ENCODE peak calls at places on chromosomes 3 and 15, in nine cellular contexts. One of them, this sample, is unnamed.

GRCh38 chr3:21392521-21392920 is 358.5 kb downstream of the ZNF385D start:
- DNase-seq in tibial artery: no peak
- DNase-seq in GM06990: no peak
- DNase-seq in fibroblast of villous mesenchyme: no peak
- DNase-seq in heart right ventricle: no peak
- DNase-seq in WERI-Rb-1: no peak
- DNase-seq in dorsolateral prefrontal cortex: no peak
- DNase-seq in fibroblast of lung: peak; percentile 64
- DNase-seq in coronary artery: no peak
- DNase-seq in this sample: no peak

GRCh38 chr15:32688151-32688639 is 29.6 kb upstream of the GREM1 start:
- DNase-seq in dorsolateral prefrontal cortex: no peak
- DNase-seq in fibroblast of lung: peak; percentile 68
- DNase-seq in fibroblast of villous mesenchyme: peak; percentile 35
- DNase-seq in GM06990: no peak
- DNase-seq in heart right ventricle: no peak
- DNase-seq in coronary artery: no peak
- DNase-seq in tibial artery: no peak
- DNase-seq in WERI-Rb-1: no peak
- DNase-seq in this sample: no peak

GRCh38 chr3:120209425-120209824 is 75.6 kb downstream of the GPR156 start:
- DNase-seq in heart right ventricle: no peak
- DNase-seq in GM06990: no peak
- DNase-seq in dorsolateral prefrontal cortex: no peak
- DNase-seq in fibroblast of lung: no peak
- DNase-seq in tibial artery: no peak
- DNase-seq in WERI-Rb-1: no peak
- DNase-seq in fibroblast of villous mesenchyme: no peak
- DNase-seq in coronary artery: no peak
- DNase-seq in this sample: no peak

GRCh38 chr3:12380408-12380795 is 91.5 kb downstream of the PPARG start:
- DNase-seq in fibroblast of villous mesenchyme: peak; percentile 44
- DNase-seq in WERI-Rb-1: no peak
- DNase-seq in dorsolateral prefrontal cortex: no peak
- DNase-seq in heart right ventricle: no peak
- DNase-seq in fibroblast of lung: peak; percentile 61
- DNase-seq in tibial artery: no peak
- DNase-seq in GM06990: no peak
- DNase-seq in coronary artery: no peak
- DNase-seq in this sample: no peak

GRCh38 chr3:7305561-7305960 is 444.6 kb downstream of the GRM7 start:
- DNase-seq in tibial artery: no peak
- DNase-seq in heart right ventricle: no peak
- DNase-seq in coronary artery: no peak
- DNase-seq in dorsolateral prefrontal cortex: no peak
- DNase-seq in fibroblast of villous mesenchyme: no peak
- DNase-seq in GM06990: no peak
- DNase-seq in fibroblast of lung: no peak
- DNase-seq in WERI-Rb-1: no peak
- DNase-seq in this sample: no peak

GRCh38 chr15:88800026-88800425 is 3.2 kb upstream of the ACAN start:
- DNase-seq in WERI-Rb-1: no peak
- DNase-seq in tibial artery: no peak
- DNase-seq in GM06990: no peak
- DNase-seq in fibroblast of lung: peak; percentile 22
- DNase-seq in coronary artery: no peak
- DNase-seq in heart right ventricle: no peak
- DNase-seq in fibroblast of villous mesenchyme: no peak
- DNase-seq in dorsolateral prefrontal cortex: no peak
- DNase-seq in this sample: no peak

GRCh38 chr3:45343947-45344346 is 44.4 kb upstream of the LARS2 start:
- DNase-seq in dorsolateral prefrontal cortex: no peak
- DNase-seq in GM06990: no peak
- DNase-seq in WERI-Rb-1: no peak
- DNase-seq in fibroblast of villous mesenchyme: peak; percentile 36
- DNase-seq in coronary artery: no peak
- DNase-seq in fibroblast of lung: no peak
- DNase-seq in heart right ventricle: no peak
- DNase-seq in tibial artery: no peak
- DNase-seq in this sample: peak; percentile 62

GRCh38 chr3:99751649-99752048 is 66.0 kb upstream of the CMSS1 start:
- DNase-seq in dorsolateral prefrontal cortex: no peak
- DNase-seq in tibial artery: no peak
- DNase-seq in fibroblast of villous mesenchyme: peak; percentile 51
- DNase-seq in WERI-Rb-1: no peak
- DNase-seq in coronary artery: no peak
- DNase-seq in heart right ventricle: no peak
- DNase-seq in GM06990: no peak
- DNase-seq in fibroblast of lung: peak; percentile 92
- DNase-seq in this sample: no peak

GRCh38 chr15:28998511-28998910 is 112.7 kb downstream of the APBA2 start:
- DNase-seq in coronary artery: no peak
- DNase-seq in heart right ventricle: no peak
- DNase-seq in tibial artery: no peak
- DNase-seq in fibroblast of villous mesenchyme: no peak
- DNase-seq in WERI-Rb-1: no peak
- DNase-seq in fibroblast of lung: no peak
- DNase-seq in GM06990: no peak
- DNase-seq in dorsolateral prefrontal cortex: no peak
- DNase-seq in this sample: no peak

GRCh38 chr3:67517781-67518180 is 136.6 kb downstream of the SUCLG2 start:
- DNase-seq in GM06990: no peak
- DNase-seq in WERI-Rb-1: no peak
- DNase-seq in fibroblast of lung: no peak
- DNase-seq in fibroblast of villous mesenchyme: no peak
- DNase-seq in heart right ventricle: no peak
- DNase-seq in coronary artery: no peak
- DNase-seq in tibial artery: no peak
- DNase-seq in dorsolateral prefrontal cortex: no peak
- DNase-seq in this sample: no peak

GRCh38 chr3:140334530-140334929 is 343.3 kb upstream of the TRIM42 start:
- DNase-seq in coronary artery: no peak
- DNase-seq in tibial artery: no peak
- DNase-seq in dorsolateral prefrontal cortex: no peak
- DNase-seq in fibroblast of villous mesenchyme: no peak
- DNase-seq in heart right ventricle: no peak
- DNase-seq in fibroblast of lung: no peak
- DNase-seq in GM06990: no peak
- DNase-seq in WERI-Rb-1: no peak
- DNase-seq in this sample: no peak

DNA sequence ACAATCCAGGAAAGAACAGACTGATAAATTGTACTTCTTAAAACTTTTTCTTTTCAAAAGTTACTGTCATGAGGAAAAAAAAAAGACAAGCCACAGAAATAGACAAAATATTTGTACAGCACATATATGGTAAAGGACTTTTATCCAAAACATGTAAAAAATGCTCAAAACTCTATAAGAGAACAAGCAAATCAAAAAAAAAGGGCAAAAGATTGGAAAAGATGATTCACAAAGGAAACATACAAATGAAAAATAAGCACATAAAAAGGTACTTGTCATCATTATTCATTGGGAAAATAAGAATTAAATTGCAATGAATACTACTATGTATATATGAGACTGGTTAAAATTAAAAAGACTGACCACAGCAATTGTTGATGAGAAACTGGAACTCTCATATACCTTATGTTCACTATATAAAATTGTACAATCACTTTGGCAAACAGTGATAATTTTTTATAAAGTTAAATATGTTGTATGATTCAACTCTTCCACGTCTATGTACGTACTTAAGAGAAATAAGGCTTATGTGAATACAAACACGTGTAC is 39.7 kb downstream of the DIPK2A start:
- DNase-seq in coronary artery: no peak
- DNase-seq in dorsolateral prefrontal cortex: no peak
- DNase-seq in tibial artery: no peak
- DNase-seq in WERI-Rb-1: no peak
- DNase-seq in heart right ventricle: no peak
- DNase-seq in GM06990: no peak
- DNase-seq in fibroblast of lung: peak; percentile 40
- DNase-seq in fibroblast of villous mesenchyme: no peak
- DNase-seq in this sample: no peak
- H3K4me3 ChIP-seq in coronary artery: no peak overlapping the region
- H3K4me3 ChIP-seq in dorsolateral prefrontal cortex: no peak overlapping the region
- H3K4me3 ChIP-seq in tibial artery: no peak overlapping the region
- H3K4me3 ChIP-seq in WERI-Rb-1: no peak overlapping the region
- H3K4me3 ChIP-seq in heart right ventricle: no peak overlapping the region
- H3K4me3 ChIP-seq in GM06990: no peak overlapping the region
- H3K4me3 ChIP-seq in fibroblast of lung: no peak overlapping the region
- H3K4me3 ChIP-seq in fibroblast of villous mesenchyme: no peak overlapping the region
- H3K4me3 ChIP-seq in this sample: no peak overlapping the region

GRCh38 chr15:72781621-72782020 is 1.9 kb downstream of the ADPGK start:
- DNase-seq in heart right ventricle: no peak
- DNase-seq in coronary artery: no peak
- DNase-seq in dorsolateral prefrontal cortex: no peak
- DNase-seq in WERI-Rb-1: no peak
- DNase-seq in fibroblast of villous mesenchyme: no peak
- DNase-seq in GM06990: no peak
- DNase-seq in tibial artery: no peak
- DNase-seq in fibroblast of lung: no peak
- DNase-seq in this sample: no peak
- H3K4me3 ChIP-seq in heart right ventricle: no peak overlapping the region
- H3K4me3 ChIP-seq in coronary artery: peak overlapping the region; percentile 40
- H3K4me3 ChIP-seq in dorsolateral prefrontal cortex: no peak overlapping the region
- H3K4me3 ChIP-seq in WERI-Rb-1: no peak overlapping the region
- H3K4me3 ChIP-seq in fibroblast of villous mesenchyme: no peak overlapping the region
- H3K4me3 ChIP-seq in GM06990: peak overlapping the region; percentile 97
- H3K4me3 ChIP-seq in tibial artery: no peak overlapping the region
- H3K4me3 ChIP-seq in fibroblast of lung: peak overlapping the region; percentile 96
- H3K4me3 ChIP-seq in this sample: no peak overlapping the region

DNA sequence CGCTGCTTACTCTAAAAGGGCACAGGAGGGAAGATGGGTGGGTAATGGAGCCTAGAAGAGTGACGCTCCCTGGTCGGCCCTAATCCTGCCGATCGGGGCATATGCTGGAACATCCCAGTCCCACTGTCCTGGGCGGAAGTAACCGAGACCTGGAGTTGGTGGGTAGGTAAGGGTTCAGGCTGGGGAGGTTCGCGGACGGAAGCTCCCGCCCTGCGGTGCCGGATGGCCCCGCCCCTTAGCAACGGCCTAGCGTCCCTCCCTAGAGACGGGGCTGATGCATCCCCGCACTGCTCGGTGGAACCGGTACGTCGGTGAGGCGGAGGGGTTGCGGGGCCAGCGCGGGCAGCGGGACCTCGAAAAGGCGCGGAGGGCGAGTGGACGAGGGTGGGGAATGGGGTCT is 1.5 kb downstream of the DNAH1 start:
- DNase-seq in fibroblast of villous mesenchyme: peak; percentile 32
- DNase-seq in coronary artery: no peak
- DNase-seq in dorsolateral prefrontal cortex: no peak
- DNase-seq in tibial artery: no peak
- DNase-seq in WERI-Rb-1: no peak
- DNase-seq in heart right ventricle: peak; percentile 58
- DNase-seq in GM06990: no peak
- DNase-seq in fibroblast of lung: peak; percentile 23
- DNase-seq in this sample: peak; percentile 99
- H3K4me3 ChIP-seq in fibroblast of villous mesenchyme: peak overlapping the region; percentile 55
- H3K4me3 ChIP-seq in coronary artery: peak overlapping the region; percentile 66
- H3K4me3 ChIP-seq in dorsolateral prefrontal cortex: peak overlapping the region; percentile 10
- H3K4me3 ChIP-seq in tibial artery: peak overlapping the region; percentile 42
- H3K4me3 ChIP-seq in WERI-Rb-1: no peak overlapping the region
- H3K4me3 ChIP-seq in heart right ventricle: peak overlapping the region; percentile 30
- H3K4me3 ChIP-seq in GM06990: no peak overlapping the region
- H3K4me3 ChIP-seq in fibroblast of lung: peak overlapping the region; percentile 47
- H3K4me3 ChIP-seq in this sample: peak overlapping the region; percentile 35

GRCh38 chr15:73972984-73973682 is 19.0 kb downstream of the STOML1 start:
- DNase-seq in GM06990: peak; percentile 63
- DNase-seq in fibroblast of villous mesenchyme: peak; percentile 83
- DNase-seq in heart right ventricle: peak; percentile 88
- DNase-seq in fibroblast of lung: peak; percentile 59
- DNase-seq in dorsolateral prefrontal cortex: peak; percentile 80
- DNase-seq in WERI-Rb-1: peak; percentile 88
- DNase-seq in tibial artery: peak; percentile 84
- DNase-seq in coronary artery: no peak
- DNase-seq in this sample: peak; percentile 93
- H3K4me3 ChIP-seq in GM06990: no peak overlapping the region
- H3K4me3 ChIP-seq in fibroblast of villous mesenchyme: peak overlapping the region; percentile 10
- H3K4me3 ChIP-seq in heart right ventricle: peak overlapping the region; percentile 6
- H3K4me3 ChIP-seq in fibroblast of lung: no peak overlapping the region
- H3K4me3 ChIP-seq in dorsolateral prefrontal cortex: no peak overlapping the region
- H3K4me3 ChIP-seq in WERI-Rb-1: peak overlapping the region; percentile 8
- H3K4me3 ChIP-seq in tibial artery: no peak overlapping the region
- H3K4me3 ChIP-seq in coronary artery: peak overlapping the region; percentile 61
- H3K4me3 ChIP-seq in this sample: no peak overlapping the region

DNA sequence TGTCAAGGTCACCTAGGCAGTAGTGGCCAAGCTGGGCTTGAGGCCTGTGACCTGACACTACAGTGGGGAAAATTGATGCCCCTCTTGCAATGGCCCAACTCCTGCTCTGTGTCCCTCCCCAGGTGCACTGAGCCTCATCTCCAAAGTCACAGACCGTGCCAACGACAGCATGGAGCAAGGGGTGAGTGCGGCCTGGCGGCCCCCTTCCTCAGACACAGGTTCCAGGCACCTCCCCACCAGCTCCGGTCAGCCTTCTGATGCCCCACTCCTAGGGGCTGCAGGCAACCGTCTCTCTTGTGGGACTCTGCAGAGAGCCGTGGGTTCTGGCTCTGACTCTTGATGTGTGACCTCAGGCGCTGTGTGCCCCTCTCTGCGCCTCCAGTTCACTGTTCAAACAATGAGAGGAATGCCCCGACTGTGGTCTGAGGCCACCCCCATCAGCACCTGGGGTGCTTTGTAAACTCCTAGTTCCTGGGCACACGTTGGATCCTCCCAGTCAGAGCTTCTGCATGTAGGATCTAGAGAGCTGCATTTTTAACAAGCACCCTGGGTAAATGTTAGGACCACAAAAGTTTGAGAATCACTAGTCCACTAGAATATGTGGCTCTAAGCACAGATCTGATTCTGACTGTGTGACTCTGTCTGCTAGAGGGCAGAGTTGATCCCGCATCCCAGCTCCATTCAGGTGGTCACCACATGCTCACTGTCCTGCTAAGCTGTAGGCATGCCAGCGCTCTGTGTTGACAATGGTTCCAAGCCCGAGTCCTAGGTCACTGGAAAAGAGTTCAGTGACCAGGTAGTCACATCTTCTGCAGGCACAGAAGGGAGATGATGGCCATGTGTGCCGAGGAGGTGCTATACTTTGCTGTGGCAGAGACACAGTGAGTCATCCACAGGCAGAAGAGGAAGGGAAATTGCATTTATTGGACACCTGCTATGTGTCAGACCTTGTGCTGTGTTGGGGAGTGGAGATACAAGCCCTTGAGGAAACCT is 46.2 kb upstream of the NR2C2 start:
- DNase-seq in tibial artery: no peak
- DNase-seq in heart right ventricle: no peak
- DNase-seq in fibroblast of lung: no peak
- DNase-seq in GM06990: no peak
- DNase-seq in dorsolateral prefrontal cortex: no peak
- DNase-seq in fibroblast of villous mesenchyme: no peak
- DNase-seq in WERI-Rb-1: no peak
- DNase-seq in coronary artery: no peak
- DNase-seq in this sample: peak; percentile 64
- H3K4me3 ChIP-seq in tibial artery: no peak overlapping the region
- H3K4me3 ChIP-seq in heart right ventricle: no peak overlapping the region
- H3K4me3 ChIP-seq in fibroblast of lung: no peak overlapping the region
- H3K4me3 ChIP-seq in GM06990: no peak overlapping the region
- H3K4me3 ChIP-seq in dorsolateral prefrontal cortex: no peak overlapping the region
- H3K4me3 ChIP-seq in fibroblast of villous mesenchyme: no peak overlapping the region
- H3K4me3 ChIP-seq in WERI-Rb-1: no peak overlapping the region
- H3K4me3 ChIP-seq in coronary artery: no peak overlapping the region
- H3K4me3 ChIP-seq in this sample: no peak overlapping the region